ENCODE peak calls at places on chromosomes 5 and 9, in nine cellular contexts. One of them, this sample, is unnamed.

GRCh38 chr9:95679874-95680273 is 163.1 kb upstream of the PTCH1 start:
- DNase-seq in hippocampal formation: no peak
- DNase-seq in NCI-H524: no peak
- DNase-seq in T1000: no peak
- DNase-seq in RPMI7951: no peak
- DNase-seq in T-helper 1 cell: no peak
- DNase-seq in activated CD8-positive, alpha-beta memory T cell treated with anti-CD3 and anti-CD28 coated beads for 24 hours: no peak
- DNase-seq in GM10248: no peak
- DNase-seq in GOT3: no peak
- DNase-seq in this sample: no peak

GRCh38 chr9:112366591-112366990 is 13.3 kb upstream of the HSDL2 start:
- DNase-seq in hippocampal formation: no peak
- DNase-seq in NCI-H524: no peak
- DNase-seq in T1000: no peak
- DNase-seq in RPMI7951: no peak
- DNase-seq in T-helper 1 cell: no peak
- DNase-seq in activated CD8-positive, alpha-beta memory T cell treated with anti-CD3 and anti-CD28 coated beads for 24 hours: no peak
- DNase-seq in GM10248: no peak
- DNase-seq in GOT3: no peak
- DNase-seq in this sample: no peak

GRCh38 chr5:8517461-8517860 is 648.5 kb downstream of the MTRR start:
- DNase-seq in hippocampal formation: no peak
- DNase-seq in NCI-H524: no peak
- DNase-seq in T1000: no peak
- DNase-seq in RPMI7951: no peak
- DNase-seq in T-helper 1 cell: no peak
- DNase-seq in activated CD8-positive, alpha-beta memory T cell treated with anti-CD3 and anti-CD28 coated beads for 24 hours: no peak
- DNase-seq in GM10248: no peak
- DNase-seq in GOT3: no peak
- DNase-seq in this sample: no peak

GRCh38 chr5:154642499-154643245 is 112.5 kb upstream of the LARP1 start:
- DNase-seq in hippocampal formation: no peak
- DNase-seq in NCI-H524: peak
- DNase-seq in T1000: no peak
- DNase-seq in RPMI7951: peak
- DNase-seq in T-helper 1 cell: no peak
- DNase-seq in activated CD8-positive, alpha-beta memory T cell treated with anti-CD3 and anti-CD28 coated beads for 24 hours: no peak
- DNase-seq in GM10248: no peak
- DNase-seq in GOT3: no peak
- DNase-seq in this sample: peak

GRCh38 chr5:82349651-82350050 is 71.5 kb upstream of the RPS23 start:
- DNase-seq in hippocampal formation: no peak
- DNase-seq in NCI-H524: peak
- DNase-seq in T1000: peak
- DNase-seq in RPMI7951: peak
- DNase-seq in T-helper 1 cell: no peak
- DNase-seq in activated CD8-positive, alpha-beta memory T cell treated with anti-CD3 and anti-CD28 coated beads for 24 hours: peak
- DNase-seq in GM10248: no peak
- DNase-seq in GOT3: no peak
- DNase-seq in this sample: no peak

GRCh38 chr9:969693-970309 is 6.7 kb upstream of the DMRT3 start:
- DNase-seq in hippocampal formation: no peak
- DNase-seq in NCI-H524: no peak
- DNase-seq in T1000: no peak
- DNase-seq in RPMI7951: no peak
- DNase-seq in T-helper 1 cell: no peak
- DNase-seq in activated CD8-positive, alpha-beta memory T cell treated with anti-CD3 and anti-CD28 coated beads for 24 hours: no peak
- DNase-seq in GM10248: no peak
- DNase-seq in GOT3: no peak
- DNase-seq in this sample: no peak

GRCh38 chr9:134069536-134070399 is 1.9 kb upstream of the BRD3 start:
- DNase-seq in hippocampal formation: no peak
- DNase-seq in NCI-H524: no peak
- DNase-seq in T1000: no peak
- DNase-seq in RPMI7951: no peak
- DNase-seq in T-helper 1 cell: no peak
- DNase-seq in activated CD8-positive, alpha-beta memory T cell treated with anti-CD3 and anti-CD28 coated beads for 24 hours: peak
- DNase-seq in GM10248: no peak
- DNase-seq in GOT3: no peak
- DNase-seq in this sample: no peak

GRCh38 chr5:77778398-77778797 is 2.3 kb upstream of the TBCA start:
- DNase-seq in hippocampal formation: no peak
- DNase-seq in NCI-H524: no peak
- DNase-seq in T1000: no peak
- DNase-seq in RPMI7951: no peak
- DNase-seq in T-helper 1 cell: no peak
- DNase-seq in activated CD8-positive, alpha-beta memory T cell treated with anti-CD3 and anti-CD28 coated beads for 24 hours: no peak
- DNase-seq in GM10248: no peak
- DNase-seq in GOT3: no peak
- DNase-seq in this sample: no peak

GRCh38 chr5:108386345-108387061 is 4.6 kb upstream of the FBXL17 start:
- DNase-seq in hippocampal formation: no peak
- DNase-seq in NCI-H524: peak
- DNase-seq in T1000: no peak
- DNase-seq in RPMI7951: no peak
- DNase-seq in T-helper 1 cell: no peak
- DNase-seq in activated CD8-positive, alpha-beta memory T cell treated with anti-CD3 and anti-CD28 coated beads for 24 hours: no peak
- DNase-seq in GM10248: no peak
- DNase-seq in GOT3: no peak
- DNase-seq in this sample: peak

GRCh38 chr5:103402861-103403260 is 144.3 kb downstream of the MACIR start:
- DNase-seq in hippocampal formation: no peak
- DNase-seq in NCI-H524: peak
- DNase-seq in T1000: no peak
- DNase-seq in RPMI7951: no peak
- DNase-seq in T-helper 1 cell: no peak
- DNase-seq in activated CD8-positive, alpha-beta memory T cell treated with anti-CD3 and anti-CD28 coated beads for 24 hours: no peak
- DNase-seq in GM10248: no peak
- DNase-seq in GOT3: no peak
- DNase-seq in this sample: no peak

GRCh38 chr5:91521313-91521712 is 138.2 kb upstream of the ARRDC3 start:
- DNase-seq in hippocampal formation: no peak
- DNase-seq in NCI-H524: no peak
- DNase-seq in T1000: no peak
- DNase-seq in RPMI7951: no peak
- DNase-seq in T-helper 1 cell: no peak
- DNase-seq in activated CD8-positive, alpha-beta memory T cell treated with anti-CD3 and anti-CD28 coated beads for 24 hours: no peak
- DNase-seq in GM10248: no peak
- DNase-seq in GOT3: no peak
- DNase-seq in this sample: no peak

GRCh38 chr5:22473865-22474264 is 379.3 kb downstream of the CDH12 start:
- DNase-seq in hippocampal formation: no peak
- DNase-seq in NCI-H524: no peak
- DNase-seq in T1000: no peak
- DNase-seq in RPMI7951: no peak
- DNase-seq in T-helper 1 cell: no peak
- DNase-seq in activated CD8-positive, alpha-beta memory T cell treated with anti-CD3 and anti-CD28 coated beads for 24 hours: no peak
- DNase-seq in GM10248: no peak
- DNase-seq in GOT3: no peak
- DNase-seq in this sample: no peak

GRCh38 chr5:145764325-145764724 is 70.8 kb downstream of the PRELID2 start:
- DNase-seq in hippocampal formation: no peak
- DNase-seq in NCI-H524: no peak
- DNase-seq in T1000: no peak
- DNase-seq in RPMI7951: no peak
- DNase-seq in T-helper 1 cell: no peak
- DNase-seq in activated CD8-positive, alpha-beta memory T cell treated with anti-CD3 and anti-CD28 coated beads for 24 hours: no peak
- DNase-seq in GM10248: no peak
- DNase-seq in GOT3: no peak
- DNase-seq in this sample: no peak

GRCh38 chr5:170076211-170076610 is 29.5 kb upstream of the FOXI1 start:
- DNase-seq in hippocampal formation: no peak
- DNase-seq in NCI-H524: no peak
- DNase-seq in T1000: no peak
- DNase-seq in RPMI7951: peak
- DNase-seq in T-helper 1 cell: no peak
- DNase-seq in activated CD8-positive, alpha-beta memory T cell treated with anti-CD3 and anti-CD28 coated beads for 24 hours: no peak
- DNase-seq in GM10248: no peak
- DNase-seq in GOT3: no peak
- DNase-seq in this sample: no peak

GRCh38 chr5:82794876-82795275 is 282.3 kb downstream of the TMEM167A start:
- DNase-seq in hippocampal formation: no peak
- DNase-seq in NCI-H524: no peak
- DNase-seq in T1000: no peak
- DNase-seq in RPMI7951: peak
- DNase-seq in T-helper 1 cell: no peak
- DNase-seq in activated CD8-positive, alpha-beta memory T cell treated with anti-CD3 and anti-CD28 coated beads for 24 hours: no peak
- DNase-seq in GM10248: no peak
- DNase-seq in GOT3: no peak
- DNase-seq in this sample: no peak

GRCh38 chr9:105283795-105284194 is 39.3 kb downstream of the SLC44A1 start:
- DNase-seq in hippocampal formation: no peak
- DNase-seq in NCI-H524: no peak
- DNase-seq in T1000: no peak
- DNase-seq in RPMI7951: no peak
- DNase-seq in T-helper 1 cell: no peak
- DNase-seq in activated CD8-positive, alpha-beta memory T cell treated with anti-CD3 and anti-CD28 coated beads for 24 hours: no peak
- DNase-seq in GM10248: no peak
- DNase-seq in GOT3: no peak
- DNase-seq in this sample: no peak

GRCh38 chr5:37208883-37209808 is 40.0 kb downstream of the CPLANE1 start:
- DNase-seq in hippocampal formation: no peak
- DNase-seq in NCI-H524: no peak
- DNase-seq in T1000: no peak
- DNase-seq in RPMI7951: no peak
- DNase-seq in T-helper 1 cell: peak
- DNase-seq in activated CD8-positive, alpha-beta memory T cell treated with anti-CD3 and anti-CD28 coated beads for 24 hours: peak
- DNase-seq in GM10248: peak
- DNase-seq in GOT3: no peak
- DNase-seq in this sample: peak

GRCh38 chr9:34651876-34652602 is at the start of gene IL11RA:
- DNase-seq in hippocampal formation: peak
- DNase-seq in NCI-H524: no peak
- DNase-seq in T1000: peak
- DNase-seq in RPMI7951: no peak
- DNase-seq in T-helper 1 cell: no peak
- DNase-seq in activated CD8-positive, alpha-beta memory T cell treated with anti-CD3 and anti-CD28 coated beads for 24 hours: peak
- DNase-seq in GM10248: no peak
- DNase-seq in GOT3: peak
- DNase-seq in this sample: peak

GRCh38 chr5:5079871-5080270 is 60.3 kb upstream of the ADAMTS16 start:
- DNase-seq in hippocampal formation: no peak
- DNase-seq in NCI-H524: no peak
- DNase-seq in T1000: no peak
- DNase-seq in RPMI7951: no peak
- DNase-seq in T-helper 1 cell: no peak
- DNase-seq in activated CD8-positive, alpha-beta memory T cell treated with anti-CD3 and anti-CD28 coated beads for 24 hours: no peak
- DNase-seq in GM10248: no peak
- DNase-seq in GOT3: no peak
- DNase-seq in this sample: no peak

GRCh38 chr9:36074870-36075532 is 38.3 kb downstream of the RECK start:
- DNase-seq in hippocampal formation: peak
- DNase-seq in NCI-H524: peak
- DNase-seq in T1000: no peak
- DNase-seq in RPMI7951: peak
- DNase-seq in T-helper 1 cell: no peak
- DNase-seq in activated CD8-positive, alpha-beta memory T cell treated with anti-CD3 and anti-CD28 coated beads for 24 hours: no peak
- DNase-seq in GM10248: no peak
- DNase-seq in GOT3: no peak
- DNase-seq in this sample: peak

GRCh38 chr5:54867310-54867944 is 118.0 kb downstream of the ESM1 start:
- DNase-seq in hippocampal formation: peak
- DNase-seq in NCI-H524: peak
- DNase-seq in T1000: no peak
- DNase-seq in RPMI7951: peak
- DNase-seq in T-helper 1 cell: no peak
- DNase-seq in activated CD8-positive, alpha-beta memory T cell treated with anti-CD3 and anti-CD28 coated beads for 24 hours: no peak
- DNase-seq in GM10248: peak
- DNase-seq in GOT3: no peak
- DNase-seq in this sample: peak

GRCh38 chr5:131514316-131515275 is 120.4 kb downstream of the RAPGEF6 start:
- DNase-seq in hippocampal formation: no peak
- DNase-seq in NCI-H524: no peak
- DNase-seq in T1000: no peak
- DNase-seq in RPMI7951: peak
- DNase-seq in T-helper 1 cell: peak
- DNase-seq in activated CD8-positive, alpha-beta memory T cell treated with anti-CD3 and anti-CD28 coated beads for 24 hours: no peak
- DNase-seq in GM10248: peak
- DNase-seq in GOT3: no peak
- DNase-seq in this sample: no peak

GRCh38 chr5:14628346-14628745 is 36.2 kb upstream of the OTULIN start:
- DNase-seq in hippocampal formation: no peak
- DNase-seq in NCI-H524: no peak
- DNase-seq in T1000: peak
- DNase-seq in RPMI7951: peak
- DNase-seq in T-helper 1 cell: peak
- DNase-seq in activated CD8-positive, alpha-beta memory T cell treated with anti-CD3 and anti-CD28 coated beads for 24 hours: peak
- DNase-seq in GM10248: peak
- DNase-seq in GOT3: no peak
- DNase-seq in this sample: peak

GRCh38 chr5:78162253-78162862 is 132.1 kb downstream of the AP3B1 start:
- DNase-seq in hippocampal formation: peak
- DNase-seq in NCI-H524: peak
- DNase-seq in T1000: no peak
- DNase-seq in RPMI7951: peak
- DNase-seq in T-helper 1 cell: no peak
- DNase-seq in activated CD8-positive, alpha-beta memory T cell treated with anti-CD3 and anti-CD28 coated beads for 24 hours: no peak
- DNase-seq in GM10248: peak
- DNase-seq in GOT3: no peak
- DNase-seq in this sample: peak

GRCh38 chr5:126972062-126972895 is 58.1 kb downstream of the MARCHF3 start:
- DNase-seq in hippocampal formation: no peak
- DNase-seq in NCI-H524: no peak
- DNase-seq in T1000: no peak
- DNase-seq in RPMI7951: no peak
- DNase-seq in T-helper 1 cell: no peak
- DNase-seq in activated CD8-positive, alpha-beta memory T cell treated with anti-CD3 and anti-CD28 coated beads for 24 hours: peak
- DNase-seq in GM10248: peak
- DNase-seq in GOT3: no peak
- DNase-seq in this sample: no peak

GRCh38 chr5:94623026-94623425 is 4.6 kb downstream of the SLF1 start:
- DNase-seq in hippocampal formation: no peak
- DNase-seq in NCI-H524: no peak
- DNase-seq in T1000: no peak
- DNase-seq in RPMI7951: no peak
- DNase-seq in T-helper 1 cell: no peak
- DNase-seq in activated CD8-positive, alpha-beta memory T cell treated with anti-CD3 and anti-CD28 coated beads for 24 hours: no peak
- DNase-seq in GM10248: no peak
- DNase-seq in GOT3: no peak
- DNase-seq in this sample: no peak

GRCh38 chr5:122761115-122761514 is 13.8 kb upstream of the SNX2 start:
- DNase-seq in hippocampal formation: no peak
- DNase-seq in NCI-H524: no peak
- DNase-seq in T1000: no peak
- DNase-seq in RPMI7951: no peak
- DNase-seq in T-helper 1 cell: no peak
- DNase-seq in activated CD8-positive, alpha-beta memory T cell treated with anti-CD3 and anti-CD28 coated beads for 24 hours: no peak
- DNase-seq in GM10248: no peak
- DNase-seq in GOT3: no peak
- DNase-seq in this sample: no peak

GRCh38 chr5:116847960-116848359 is 273.3 kb upstream of the SEMA6A start:
- DNase-seq in hippocampal formation: no peak
- DNase-seq in NCI-H524: no peak
- DNase-seq in T1000: no peak
- DNase-seq in RPMI7951: no peak
- DNase-seq in T-helper 1 cell: no peak
- DNase-seq in activated CD8-positive, alpha-beta memory T cell treated with anti-CD3 and anti-CD28 coated beads for 24 hours: no peak
- DNase-seq in GM10248: no peak
- DNase-seq in GOT3: no peak
- DNase-seq in this sample: no peak

This sample was measured in hepatic stellate cell.